ENCODE peak calls at places on chromosome 19, in ten cellular contexts. E is testis, V is Panc1, A is mesendoderm, I is pancreas, Q is cardiac muscle cell, M is thoracic aorta, O is Peyer's patch, S is ovary, H is neuronal stem cell. D is an unnamed sample.

GRCh38 chr19:32469796-32470195 is 64.2 kb downstream of the DPY19L3 start:
- DNase-seq in H (no peak), I (no peak), V (no peak), Q (no peak), O (no peak), M (no peak), S (no peak), E (no peak), A (no peak), D (no peak)

GRCh38 chr19:11365557-11366117 is 8.8 kb upstream of the SWSAP1 start:
- DNase-seq in Q (no peak), M (no peak), A (no peak), V (no peak), I (no peak), O (no peak), E (peak; percentile 63), S (no peak), H (no peak), D (no peak)

GRCh38 chr19:49920624-49921363 is 8.2 kb upstream of the ATF5 start:
- DNase-seq in M (no peak), H (no peak), S (no peak), A (no peak), E (no peak), Q (no peak), V (no peak), I (no peak), O (no peak), D (no peak)

GRCh38 chr19:16265890-16266585 is 58.6 kb upstream of the KLF2 start:
- DNase-seq in S (no peak), A (no peak), I (no peak), M (no peak), V (no peak), E (no peak), Q (no peak), O (no peak), H (no peak), D (no peak)

GRCh38 chr19:11551603-11552235 is 7.3 kb downstream of the ELOF1 start:
- DNase-seq in M (no peak), A (peak; percentile 65), Q (peak; percentile 23), E (no peak), V (no peak), S (peak; percentile 60), I (no peak), O (no peak), H (no peak), D (no peak)

GRCh38 chr19:48833977-48834376 is 2.3 kb downstream of the HSD17B14 start:
- DNase-seq in A (peak; percentile 89), H (no peak), O (no peak), Q (no peak), S (no peak), I (no peak), V (no peak), E (no peak), M (no peak), D (no peak)

GRCh38 chr19:12841094-12841493 is 2.8 kb downstream of the MAST1 start:
- DNase-seq in M (no peak), S (no peak), A (peak; percentile 98), I (peak; percentile 55), V (no peak), H (peak; percentile 96), O (no peak), Q (peak; percentile 52), E (peak; percentile 70), D (no peak)

GRCh38 chr19:46378268-46378667 is 31.4 kb downstream of the PPP5C start:
- DNase-seq in H (no peak), M (no peak), S (no peak), E (no peak), I (no peak), A (no peak), V (no peak), O (no peak), Q (peak; percentile 64), D (no peak)

GRCh38 chr19:29263305-29264080 is 50.5 kb upstream of the UQCRFS1 start:
- DNase-seq in H (peak; percentile 62), Q (peak; percentile 51), V (peak; percentile 18), M (no peak), I (peak; percentile 35), S (peak; percentile 23), E (peak; percentile 69), A (peak; percentile 74), O (peak; percentile 18), D (peak; percentile 15)

GRCh38 chr19:12664406-12665280 is 1.9 kb downstream of the MAN2B1 start:
- DNase-seq in M (no peak), A (peak; percentile 82), S (no peak), V (no peak), O (no peak), Q (no peak), E (no peak), H (no peak), I (no peak), D (no peak)

DNA sequence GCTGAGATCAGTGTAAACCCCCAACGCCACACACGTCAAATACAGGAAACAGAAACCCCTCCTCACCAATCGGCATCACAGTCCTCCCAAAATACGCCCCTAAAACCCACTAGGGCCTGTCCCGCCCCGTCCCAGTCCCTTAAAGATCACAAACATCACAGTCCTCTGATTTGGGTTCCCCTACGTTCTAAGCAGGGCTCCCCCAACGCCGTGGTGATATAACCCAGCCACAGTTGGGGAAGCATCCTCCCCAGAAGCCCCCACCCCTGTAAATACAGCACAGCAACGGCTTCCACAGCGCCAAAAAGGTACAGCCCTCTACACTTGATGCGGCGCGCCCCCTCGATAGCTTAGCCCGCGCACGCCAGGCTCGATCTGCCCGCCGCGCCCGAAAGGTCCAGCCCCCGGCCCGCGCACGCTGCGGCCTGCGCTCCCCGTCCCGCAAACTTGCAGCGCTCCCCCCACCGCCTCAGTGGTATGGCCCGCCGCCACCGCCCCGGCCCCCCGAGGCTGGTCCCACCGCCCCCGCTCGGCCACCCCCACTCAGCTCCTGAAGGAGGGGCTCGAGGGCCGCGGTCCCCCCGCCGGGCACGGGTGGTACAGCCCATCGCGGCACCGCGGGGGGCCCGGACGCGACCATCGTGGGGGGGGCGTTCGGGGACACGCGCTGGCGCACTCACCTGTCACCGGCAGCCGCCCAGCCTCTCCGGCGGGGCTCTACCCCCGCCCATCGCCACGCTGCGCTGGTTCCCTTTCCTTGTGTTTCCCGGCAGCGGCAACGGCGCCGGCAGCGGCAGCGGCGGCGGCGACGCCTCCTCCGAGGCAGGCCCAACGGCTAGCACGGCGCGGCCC is at the start of gene AKT2:
- DNase-seq in E (peak; percentile 77), I (peak; percentile 84), V (no peak), M (no peak), S (peak; percentile 89), A (peak; percentile 90), O (peak; percentile 63), Q (peak; percentile 66), H (peak; percentile 94), D (peak; percentile 40)
- H3K4me3 ChIP-seq in E (peak within 1 kb of the TSS; percentile 95), I (peak within 1 kb of the TSS; percentile 93), V (peak within 1 kb of the TSS; percentile 47), M (peak within 1 kb of the TSS; percentile 96), S (peak within 1 kb of the TSS; percentile 97), A (peak within 1 kb of the TSS; percentile 95), O (peak within 1 kb of the TSS; percentile 97), Q (peak within 1 kb of the TSS; percentile 56), H (peak within 1 kb of the TSS; percentile 99), D (peak within 1 kb of the TSS; percentile 82)

GRCh38 chr19:56120371-56121179 is 520 bp downstream of the ZNF787 start:
- DNase-seq in I (peak; percentile 90), V (no peak), A (peak; percentile 82), O (peak; percentile 85), H (no peak), M (peak; percentile 28), Q (peak; percentile 78), S (peak; percentile 84), E (peak; percentile 91), D (peak; percentile 77)

GRCh38 chr19:56120002-56120370 is 1.1 kb downstream of the ZNF787 start:
- DNase-seq in E (no peak), Q (no peak), O (no peak), A (no peak), I (no peak), H (no peak), M (no peak), S (no peak), V (no peak), D (no peak)

GRCh38 chr19:56118666-56119584 is 2.2 kb downstream of the ZNF787 start:
- DNase-seq in O (no peak), Q (no peak), I (peak; percentile 60), M (no peak), H (no peak), E (no peak), A (no peak), S (no peak), V (no peak), D (no peak)

GRCh38 chr19:56117889-56118288 is 3.2 kb downstream of the ZNF787 start:
- DNase-seq in V (no peak), S (no peak), A (no peak), E (no peak), I (no peak), O (no peak), H (no peak), M (no peak), Q (no peak), D (no peak)

DNA sequence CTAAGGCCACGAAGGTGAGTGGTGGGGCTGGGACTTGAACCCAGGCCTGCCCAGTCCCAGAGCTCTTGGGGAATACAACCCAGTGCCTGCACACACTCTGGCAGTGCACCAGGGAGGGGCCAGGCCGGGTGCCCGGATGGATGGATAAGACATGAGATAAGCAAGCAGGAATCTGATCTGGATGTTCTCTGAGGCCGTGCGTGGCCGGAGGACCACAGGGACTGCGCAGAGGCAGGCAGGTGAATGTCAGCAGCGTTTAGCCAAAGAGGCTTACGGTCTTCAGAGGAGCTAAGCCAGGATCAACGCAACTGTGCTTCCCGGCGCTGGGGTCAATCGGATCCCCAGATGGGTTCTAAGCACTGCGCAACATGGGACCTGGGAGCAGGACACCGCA is 1.5 kb downstream of the ZNF787 start:
- DNase-seq in I (peak; percentile 66), V (no peak), A (no peak), S (no peak), H (no peak), Q (no peak), O (no peak), E (no peak), M (no peak), D (no peak)
- H3K4me1 ChIP-seq in I (peaks cover 28% of the 10 kb centered on the region), V (peaks cover 52% of the 10 kb centered on the region), A (peaks cover 3% of the 10 kb centered on the region), S (peaks cover 15% of the 10 kb centered on the region), H (peaks cover 5% of the 10 kb centered on the region), Q (peaks cover 10% of the 10 kb centered on the region), O (peaks cover 46% of the 10 kb centered on the region), E (peaks cover 45% of the 10 kb centered on the region), M (peaks cover 20% of the 10 kb centered on the region), D (peaks cover 23% of the 10 kb centered on the region)

DNA sequence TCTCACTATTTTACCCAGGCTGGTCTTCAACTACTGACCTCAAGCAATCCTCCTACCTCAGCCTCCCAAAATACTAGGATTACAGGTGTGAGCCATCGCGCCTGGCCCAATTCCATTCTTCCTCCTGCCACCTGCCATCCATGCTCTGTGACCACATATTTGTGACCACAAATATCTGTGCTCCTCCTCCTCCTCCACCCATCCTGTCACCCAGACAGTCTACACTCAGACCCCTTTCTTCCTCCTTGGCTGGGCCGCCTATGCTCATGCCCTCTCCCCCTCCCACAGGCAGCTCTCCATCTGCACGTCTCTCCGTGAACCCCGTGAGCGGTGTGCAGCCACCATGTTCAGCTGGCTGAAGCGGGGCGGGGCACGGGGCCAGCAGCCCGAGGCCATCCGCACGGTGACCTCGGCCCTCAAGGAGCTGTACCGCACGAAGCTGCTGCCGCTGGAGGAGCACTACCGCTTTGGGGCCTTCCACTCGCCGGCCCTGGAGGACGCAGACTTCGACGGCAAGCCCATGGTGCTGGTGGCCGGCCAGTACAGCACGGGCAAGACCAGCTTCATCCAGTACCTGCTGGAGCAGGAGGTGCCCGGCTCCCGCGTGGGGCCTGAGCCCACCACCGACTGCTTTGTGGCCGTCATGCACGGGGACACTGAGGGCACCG is 3.2 kb downstream of the EHD2 start:
- DNase-seq in E (no peak), H (no peak), S (no peak), V (no peak), A (no peak), M (no peak), I (peak; percentile 49), O (no peak), Q (no peak), D (no peak)
- H3K4me3 ChIP-seq in E (no peak overlapping the region), H (no peak overlapping the region), S (no peak overlapping the region), V (no peak overlapping the region), A (no peak overlapping the region), M (no peak overlapping the region), I (no peak overlapping the region), O (peak overlapping the region; percentile 19), Q (no peak overlapping the region), D (no peak overlapping the region)

GRCh38 chr19:41883463-41883820 is 458 bp downstream of the ARHGEF1 start:
- DNase-seq in O (no peak), V (no peak), A (peak; percentile 33), M (no peak), S (no peak), I (no peak), Q (no peak), H (no peak), E (no peak), D (no peak)
- H3K4me1 ChIP-seq in O (peaks cover 37% of the 10 kb centered on the region), V (peaks cover 24% of the 10 kb centered on the region), A (peaks cover 13% of the 10 kb centered on the region), M (peaks cover 7% of the 10 kb centered on the region), S (peaks cover 6% of the 10 kb centered on the region), I (peaks cover 10% of the 10 kb centered on the region), Q (no peaks in the 10 kb centered on the region), H (peaks cover 5% of the 10 kb centered on the region), E (peaks cover 3% of the 10 kb centered on the region), D (peaks cover 77% of the 10 kb centered on the region)